ENCODE peak calls at places on chromosomes 4 and X, in six cellular contexts. Q, P, X, W, J and H are unnamed samples.
A peak's percentile ranks its signal among the peaks of the same experiment; 100 is the strongest.

GRCh38 chr4:88187766-88188165 is 29.3 kb upstream of the ABCG2 start:
- DNase-seq in Q (no peak), P (no peak), X (no peak), W (no peak), J (no peak), H (no peak)

GRCh38 chr4:77263247-77263646 is 106.2 kb downstream of the CCNG2 start:
- DNase-seq in Q (no peak), P (no peak), X (no peak), W (no peak), J (no peak), H (no peak)

GRCh38 chr4:74440356-74440755 is 4.6 kb upstream of the AREG start:
- DNase-seq in Q (no peak), P (no peak), X (no peak), W (no peak), J (no peak), H (peak; percentile 46)

GRCh38 chrX:100695991-100696390 is 35.9 kb downstream of the SYTL4 start:
- DNase-seq in Q (no peak), P (no peak), X (no peak), W (no peak), J (no peak), H (no peak)

GRCh38 chrX:120429776-120430535 is 39.1 kb downstream of the LAMP2 start:
- DNase-seq in Q (no peak), P (no peak), X (no peak), W (no peak), J (no peak), H (no peak)

GRCh38 chrX:15786930-15787329 is 3.4 kb upstream of the ZRSR2 start:
- DNase-seq in Q (no peak), P (no peak), X (no peak), W (no peak), J (no peak), H (no peak)

GRCh38 chrX:115948018-115948923 is 222.3 kb upstream of the AGTR2 start:
- DNase-seq in Q (no peak), P (peak; percentile 46), X (no peak), W (no peak), J (no peak), H (no peak)

GRCh38 chrX:66408507-66408906 is 230.4 kb downstream of the EDA2R start:
- DNase-seq in Q (no peak), P (no peak), X (no peak), W (no peak), J (no peak), H (no peak)

GRCh38 chr4:30725562-30725961 is 5.4 kb downstream of the PCDH7 start:
- DNase-seq in Q (no peak), P (no peak), X (no peak), W (no peak), J (no peak), H (no peak)

GRCh38 chr4:41541697-41542096 is 3.7 kb downstream of the LIMCH1 start:
- DNase-seq in Q (no peak), P (no peak), X (no peak), W (peak; percentile 47), J (no peak), H (no peak)

GRCh38 chr4:112185740-112186670 is 40.8 kb downstream of the FAM241A start:
- DNase-seq in Q (no peak), P (no peak), X (no peak), W (peak; percentile 62), J (no peak), H (no peak)

GRCh38 chr4:102734591-102735385 is 26.0 kb downstream of the MANBA start:
- DNase-seq in Q (no peak), P (no peak), X (no peak), W (no peak), J (no peak), H (no peak)

GRCh38 chr4:66294626-66295025 is 624.3 kb upstream of the EPHA5 start:
- DNase-seq in Q (no peak), P (no peak), X (no peak), W (no peak), J (no peak), H (no peak)

GRCh38 chrX:129741880-129742758 is 3.3 kb downstream of the XPNPEP2 start:
- DNase-seq in Q (no peak), P (no peak), X (no peak), W (peak; percentile 26), J (no peak), H (peak; percentile 22)

GRCh38 chr4:182528819-182529218 is 285.6 kb downstream of the TENM3 start:
- DNase-seq in Q (no peak), P (no peak), X (no peak), W (no peak), J (no peak), H (no peak)

GRCh38 chrX:46376246-46376885 is 168.9 kb downstream of the ZNF674 start:
- DNase-seq in Q (no peak), P (peak; percentile 22), X (no peak), W (peak; percentile 72), J (no peak), H (no peak)

GRCh38 chrX:120468071-120468470 is 1.0 kb downstream of the LAMP2 start:
- DNase-seq in Q (no peak), P (no peak), X (no peak), W (no peak), J (no peak), H (no peak)

GRCh38 chr4:137524642-137525384 is 7.5 kb downstream of the PCDH18 start:
- DNase-seq in Q (no peak), P (no peak), X (no peak), W (peak; percentile 31), J (no peak), H (no peak)

GRCh38 chr4:170400346-170400745 is 310.6 kb upstream of the AADAT start:
- DNase-seq in Q (no peak), P (no peak), X (no peak), W (no peak), J (no peak), H (no peak)

GRCh38 chr4:2935762-2936743 is 27.2 kb downstream of the NOP14 start:
- DNase-seq in Q (peak; percentile 35), P (no peak), X (peak; percentile 78), W (peak; percentile 33), J (peak; percentile 15), H (no peak)

GRCh38 chr4:40749717-40750460 is at the start of gene NSUN7:
- DNase-seq in Q (peak; percentile 93), P (peak; percentile 83), X (no peak), W (peak; percentile 26), J (peak; percentile 49), H (peak; percentile 59)

GRCh38 chr4:168805341-168805740 is 204.7 kb downstream of the CBR4 start:
- DNase-seq in Q (no peak), P (no peak), X (no peak), W (peak; percentile 22), J (no peak), H (no peak)

GRCh38 chr4:41550308-41550707 is 12.4 kb downstream of the LIMCH1 start:
- DNase-seq in Q (no peak), P (no peak), X (no peak), W (peak; percentile 33), J (no peak), H (no peak)

GRCh38 chr4:544386-545105 is 31.5 kb downstream of the TMEM271 start:
- DNase-seq in Q (no peak), P (no peak), X (no peak), W (no peak), J (no peak), H (no peak)

DNA sequence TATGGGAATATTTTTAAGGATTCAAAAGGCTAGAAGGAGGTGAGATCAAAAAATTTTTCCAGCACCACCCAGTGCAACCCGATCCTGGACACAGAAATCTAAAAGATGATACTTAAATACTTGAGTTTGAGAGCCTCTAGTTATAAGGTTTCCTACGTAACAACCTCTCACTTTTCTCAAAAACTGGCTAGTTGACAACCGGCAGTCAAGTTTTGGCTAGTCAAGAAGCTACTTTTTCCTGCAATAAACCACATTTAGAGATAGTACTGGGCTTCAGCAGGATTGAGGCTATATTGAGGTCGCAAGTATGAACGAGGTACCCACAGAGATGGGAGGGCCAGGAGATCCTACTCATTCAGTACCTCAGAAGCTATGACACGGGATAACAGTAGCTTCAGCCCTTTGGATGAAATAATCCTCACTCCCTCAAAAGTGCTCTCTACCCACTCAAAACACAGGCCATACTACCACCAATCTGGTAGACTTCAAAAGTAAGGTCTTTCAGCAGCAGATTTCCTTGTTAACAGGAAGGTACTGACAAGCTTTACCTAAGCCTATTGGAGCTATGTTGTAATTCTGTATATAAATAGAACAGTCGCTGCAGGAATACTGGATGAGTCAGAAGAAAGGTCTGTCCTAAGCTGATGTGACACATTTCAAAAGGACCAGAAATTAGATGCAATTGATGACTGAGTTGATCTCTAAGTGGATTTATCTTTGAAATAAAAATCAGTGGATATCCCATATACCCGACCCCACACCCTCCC is 1.5 kb upstream of the TSPAN5 start:
- DNase-seq in Q (no peak), P (no peak), X (no peak), W (peak; percentile 41), J (no peak), H (no peak)
- H3K4me3 ChIP-seq in Q (no peak overlapping the region), P (no peak overlapping the region), X (peak overlapping the region; percentile 89), W (no peak overlapping the region), J (no peak overlapping the region), H (no peak overlapping the region)

DNA sequence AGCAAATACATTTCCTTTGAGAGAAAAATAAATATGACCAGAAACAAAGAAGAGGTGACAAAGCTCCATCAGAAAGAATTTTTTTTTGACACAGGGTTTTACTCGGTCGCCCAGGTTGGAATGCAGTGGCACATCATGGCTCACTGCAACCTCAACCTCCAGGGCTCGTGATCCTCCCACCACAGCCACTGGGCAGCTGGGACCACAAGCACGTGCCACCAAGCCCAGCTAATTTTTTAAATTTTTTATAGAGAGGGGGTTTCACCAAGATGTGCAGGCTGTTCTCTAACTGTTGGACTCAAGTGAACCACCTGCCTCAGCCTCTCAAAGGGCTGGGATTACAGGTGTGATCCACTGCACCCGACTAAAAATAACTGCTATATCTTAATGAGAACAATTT is 10.3 kb downstream of the ADH5 start:
- DNase-seq in Q (no peak), P (no peak), X (no peak), W (no peak), J (no peak), H (no peak)
- H3K36me3 ChIP-seq in Q (no peaks in the 10 kb centered on the region), P (peaks cover 1% of the 10 kb centered on the region), X (peaks cover 91% of the 10 kb centered on the region), W (peaks cover 48% of the 10 kb centered on the region), J (peaks cover 15% of the 10 kb centered on the region), H (peaks cover 54% of the 10 kb centered on the region)

DNA sequence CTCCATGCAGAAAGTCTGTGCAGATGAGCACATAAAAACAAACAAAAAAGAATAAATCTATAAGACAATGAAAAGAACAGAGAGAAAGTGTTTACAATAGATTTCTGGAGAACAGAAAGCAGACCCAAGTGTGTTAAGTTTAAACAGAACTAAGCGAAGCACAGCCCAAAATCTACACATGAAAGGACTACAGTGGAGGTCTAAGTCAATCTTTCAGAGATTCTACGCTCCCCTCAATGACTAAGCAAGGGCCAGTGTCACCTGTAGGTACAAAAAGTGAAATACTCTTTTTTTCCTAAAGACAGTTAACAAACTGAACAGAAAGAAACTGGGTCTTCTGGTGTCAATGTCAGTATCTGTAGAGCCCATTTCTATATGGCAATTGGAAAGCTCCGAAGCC is 18.2 kb downstream of the CLOCK start:
- DNase-seq in Q (no peak), P (no peak), X (no peak), W (no peak), J (no peak), H (no peak)
- H3K9me3 ChIP-seq in Q (no peaks in the 10 kb centered on the region), P (no peaks in the 10 kb centered on the region), X (peaks cover 10% of the 10 kb centered on the region), W (no peaks in the 10 kb centered on the region), J (no peaks in the 10 kb centered on the region), H (no peaks in the 10 kb centered on the region)

DNA sequence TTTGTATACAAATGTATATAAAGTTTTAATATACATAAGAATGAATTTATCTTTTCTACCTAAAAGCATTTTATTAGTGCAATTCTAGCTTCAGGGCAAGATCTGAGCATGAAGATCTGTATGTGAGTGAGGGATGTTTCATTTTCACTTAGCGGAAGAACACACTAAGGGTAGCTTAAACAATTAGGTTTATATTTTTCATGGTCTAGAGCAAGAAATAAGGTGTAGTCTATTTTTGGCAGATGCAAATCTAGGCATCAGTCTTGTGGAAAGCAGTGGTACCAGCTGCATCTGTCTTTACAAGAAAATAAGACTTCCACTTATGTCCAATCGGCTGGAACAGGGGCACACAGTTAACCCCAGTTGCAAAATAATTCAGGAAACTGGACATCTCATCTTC is 433.3 kb downstream of the ADAM29 start:
- DNase-seq in Q (no peak), P (no peak), X (no peak), W (no peak), J (no peak), H (no peak)
- H3K4me3 ChIP-seq in Q (no peak overlapping the region), P (no peak overlapping the region), X (no peak overlapping the region), W (no peak overlapping the region), J (no peak overlapping the region), H (no peak overlapping the region)